ENCODE peak calls at places on chromosomes 1 and 21, in five cellular contexts. R is breast epithelium, M is left ventricle myocardium inferior, V is gastrocnemius medialis, D is mucosa of descending colon. L is an unnamed sample.
A peak's percentile ranks its signal among the peaks of the same experiment; 100 is the strongest.

GRCh38 chr1:1858382-1859086 is 32.4 kb downstream of the GNB1 start:
- DNase-seq in R (peak; percentile 48), M (peak; percentile 78), V (peak; percentile 69), D (peak; percentile 89), L (peak; percentile 83)

GRCh38 chr1:232248276-232248803 is 381.6 kb downstream of the SIPA1L2 start:
- DNase-seq in R (no peak), M (no peak), V (no peak), D (no peak), L (no peak)

GRCh38 chr1:64246294-64246917 is 43.0 kb downstream of the UBE2U start:
- DNase-seq in R (no peak), M (no peak), V (no peak), D (no peak), L (no peak)

GRCh38 chr1:12601690-12602632 is 16.0 kb downstream of the DHRS3 start:
- DNase-seq in R (no peak), M (no peak), V (no peak), D (no peak), L (no peak)

GRCh38 chr1:192493584-192493983 is 82.0 kb upstream of the RGS1 start:
- DNase-seq in R (no peak), M (no peak), V (no peak), D (no peak), L (no peak)

GRCh38 chr1:76141898-76142297 is 67.4 kb downstream of the ST6GALNAC3 start:
- DNase-seq in R (no peak), M (no peak), V (no peak), D (no peak), L (no peak)

GRCh38 chr1:218778731-218779130 is 394.9 kb upstream of the LYPLAL1 start:
- DNase-seq in R (no peak), M (no peak), V (no peak), D (no peak), L (no peak)

GRCh38 chr1:53704304-53704703 is 34.7 kb downstream of the GLIS1 start:
- DNase-seq in R (no peak), M (no peak), V (no peak), D (no peak), L (no peak)

GRCh38 chr1:1573843-1574720 is 581 bp downstream of the SSU72 start:
- DNase-seq in R (peak; percentile 30), M (peak; percentile 63), V (peak; percentile 40), D (peak; percentile 70), L (peak; percentile 88)

GRCh38 chr1:20302093-20302471 is 11.4 kb downstream of the VWA5B1 start:
- DNase-seq in R (no peak), M (peak; percentile 53), V (peak; percentile 18), D (no peak), L (no peak)

GRCh38 chr1:201019321-201019977 is 4.1 kb downstream of the KIF21B start:
- DNase-seq in R (peak; percentile 40), M (peak; percentile 42), V (peak; percentile 41), D (peak; percentile 85), L (peak; percentile 89)

GRCh38 chr1:41423511-41424191 is 60.8 kb downstream of the EDN2 start:
- DNase-seq in R (peak; percentile 33), M (peak; percentile 60), V (peak; percentile 96), D (peak; percentile 18), L (no peak)

GRCh38 chr1:20349561-20349960 is 58.9 kb downstream of the VWA5B1 start:
- DNase-seq in R (no peak), M (no peak), V (no peak), D (no peak), L (peak; percentile 1)

GRCh38 chr1:54370287-54371003 is 35.7 kb downstream of the SSBP3 start:
- DNase-seq in R (peak; percentile 41), M (no peak), V (no peak), D (no peak), L (no peak)

GRCh38 chr1:116333171-116334014 is 39.7 kb upstream of the ATP1A1 start:
- DNase-seq in R (no peak), M (no peak), V (no peak), D (no peak), L (no peak)

GRCh38 chr1:207925210-207925609 is 14.3 kb upstream of the CD34 start:
- DNase-seq in R (peak; percentile 82), M (peak; percentile 59), V (peak; percentile 79), D (no peak), L (peak; percentile 78)

GRCh38 chr21:46196733-46197132 is 12.5 kb upstream of the SPATC1L start:
- DNase-seq in R (no peak), M (peak; percentile 9), V (no peak), D (no peak), L (peak; percentile 48)

GRCh38 chr1:84887261-84887934 is 5.6 kb downstream of the LPAR3 start:
- DNase-seq in R (no peak), M (no peak), V (no peak), D (no peak), L (no peak)

GRCh38 chr1:6831368-6831767 is 46.1 kb downstream of the CAMTA1 start:
- DNase-seq in R (no peak), M (no peak), V (no peak), D (no peak), L (no peak)

GRCh38 chr1:19688041-19688842 is 23.6 kb downstream of the HTR6 start:
- DNase-seq in R (no peak), M (no peak), V (no peak), D (peak; percentile 9), L (no peak)

GRCh38 chr1:39160703-39161102 is 43.8 kb upstream of the MACF1 start:
- DNase-seq in R (no peak), M (no peak), V (no peak), D (no peak), L (no peak)

GRCh38 chr1:53663525-53664300 is 75.3 kb downstream of the GLIS1 start:
- DNase-seq in R (no peak), M (no peak), V (no peak), D (no peak), L (peak; percentile 90)

DNA sequence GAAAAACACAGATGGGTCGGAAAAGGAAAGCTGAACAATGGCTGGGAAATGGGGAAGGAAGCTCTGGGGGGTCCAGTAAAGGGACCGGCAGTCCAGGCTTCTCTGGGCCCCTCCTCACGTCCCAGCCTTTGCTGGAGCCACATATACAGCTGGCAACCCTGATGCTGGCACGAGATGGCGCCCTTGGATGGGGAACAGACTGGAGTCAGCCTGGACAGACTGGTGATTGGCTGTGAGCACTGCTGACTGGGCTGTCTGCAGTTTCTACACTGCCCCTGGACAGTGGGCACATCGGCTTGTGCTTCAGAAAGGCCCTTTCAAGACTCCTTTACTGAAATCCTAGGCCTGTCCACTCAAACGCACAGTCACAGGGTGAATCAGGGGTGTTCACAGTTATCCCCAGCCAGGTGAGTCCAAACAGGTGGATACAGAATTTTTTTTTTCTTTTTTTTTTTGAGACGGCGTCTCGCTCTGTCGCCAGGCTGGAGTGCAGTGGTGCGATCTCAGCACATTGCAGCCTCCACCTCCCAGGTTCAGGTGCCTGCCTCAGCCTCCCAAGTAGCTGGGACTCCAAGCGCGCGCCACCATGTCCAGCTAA is 31.1 kb upstream of the ZBTB40 start:
- DNase-seq in R (peak; percentile 56), M (peak; percentile 80), V (peak; percentile 76), D (peak; percentile 87), L (peak; percentile 88)
- TF ChIP-seq CTCF in R (no peak), M (peak; percentile 79), V (peak; percentile 85), D (no peak), L (peak; percentile 92)

GRCh38 chr1:65514083-65514482 is 93.6 kb downstream of the LEPR start:
- DNase-seq in R (no peak), M (no peak), V (peak; percentile 44), D (no peak), L (no peak)
- TF ChIP-seq CTCF in R (no peak), M (no peak), V (no peak), D (no peak), L (no peak)

GRCh38 chr1:228258486-228258885 is 50.6 kb downstream of the OBSCN start:
- DNase-seq in R (no peak), M (no peak), V (no peak), D (no peak), L (no peak)

GRCh38 chr1:228261706-228262105 is 53.9 kb downstream of the OBSCN start:
- DNase-seq in R (no peak), M (no peak), V (no peak), D (no peak), L (no peak)

GRCh38 chr1:228259368-228259894 is 51.6 kb downstream of the OBSCN start:
- DNase-seq in R (no peak), M (no peak), V (no peak), D (no peak), L (no peak)

GRCh38 chr1:228262475-228262874 is 54.6 kb downstream of the OBSCN start:
- DNase-seq in R (no peak), M (no peak), V (no peak), D (no peak), L (no peak)

GRCh38 chr1:228259951-228260350 is 52.1 kb downstream of the OBSCN start:
- DNase-seq in R (no peak), M (no peak), V (no peak), D (no peak), L (no peak)
- TF ChIP-seq CTCF in R (no peak), M (no peak), V (no peak), D (no peak), L (no peak)

GRCh38 chr21:31873275-31873695 is 465 bp downstream of the HUNK start:
- DNase-seq in R (no peak), M (no peak), V (no peak), D (peak; percentile 51), L (peak; percentile 77)

GRCh38 chr21:31873696-31874599 is 1.1 kb downstream of the HUNK start:
- DNase-seq in R (no peak), M (peak; percentile 33), V (no peak), D (peak; percentile 80), L (peak; percentile 85)

GRCh38 chr21:31872452-31873274 is at the start of gene HUNK:
- DNase-seq in R (peak; percentile 34), M (no peak), V (no peak), D (peak; percentile 62), L (peak; percentile 84)

GRCh38 chr21:31870472-31870871 is 2.3 kb upstream of the HUNK start:
- DNase-seq in R (no peak), M (no peak), V (no peak), D (no peak), L (no peak)

GRCh38 chr21:31872072-31872451 is 758 bp upstream of the HUNK start:
- DNase-seq in R (no peak), M (no peak), V (no peak), D (no peak), L (no peak)
- TF ChIP-seq CTCF in R (no peak), M (no peak), V (no peak), D (no peak), L (no peak)

L was measured in kidney.